ENCODE peak calls at places on chromosomes 11 and 22, in eight cellular contexts. T is DND-41; Z is fibroblast of lung; W is CD8-positive, alpha-beta memory T cell; X is heart left ventricle; D is heart right ventricle; M is bronchial epithelial cell; V is mammary epithelial cell. K is an unnamed sample.

GRCh38 chr11:74272276-74272675 is 39.2 kb downstream of the P4HA3 start:
- DNase-seq in W (no peak), X (no peak), D (no peak), T (no peak), V (no peak), Z (no peak), M (no peak), K (no peak)

GRCh38 chr22:47811971-47812370 is 1049.5 kb downstream of the TBC1D22A start:
- DNase-seq in X (no peak), W (no peak), T (no peak), V (no peak), M (no peak), D (no peak), Z (no peak), K (no peak)

GRCh38 chr11:35683728-35684339 is 21.3 kb downstream of the TRIM44 start:
- DNase-seq in V (peak; percentile 36), W (no peak), Z (no peak), D (no peak), M (peak; percentile 49), T (no peak), X (no peak), K (no peak)

GRCh38 chr22:49444781-49445180 is 382.9 kb downstream of the BRD1 start:
- DNase-seq in T (no peak), V (no peak), X (no peak), D (no peak), M (no peak), W (no peak), Z (no peak), K (no peak)

GRCh38 chr11:62011881-62012280 is 44.4 kb upstream of the FTH1 start:
- DNase-seq in V (no peak), D (no peak), X (no peak), T (no peak), W (no peak), M (no peak), Z (no peak), K (no peak)

GRCh38 chr22:17921871-17922821 is 102.2 kb downstream of the MICAL3 start:
- DNase-seq in W (no peak), D (peak; percentile 36), Z (peak; percentile 42), V (peak; percentile 31), M (peak; percentile 82), X (peak; percentile 72), T (no peak), K (no peak)

GRCh38 chr22:28019881-28020861 is 101.1 kb upstream of the PITPNB start:
- DNase-seq in Z (peak; percentile 35), W (peak; percentile 31), D (peak; percentile 78), M (peak; percentile 23), T (peak; percentile 81), X (peak; percentile 73), V (peak; percentile 23), K (peak; percentile 62)

GRCh38 chr22:35313311-35314121 is 13.8 kb downstream of the TOM1 start:
- DNase-seq in Z (peak; percentile 96), D (peak; percentile 50), T (no peak), V (peak; percentile 51), W (no peak), X (peak; percentile 85), M (peak; percentile 77), K (no peak)

GRCh38 chr11:127052420-127052819 is 51.9 kb upstream of the KIRREL3 start:
- DNase-seq in X (no peak), Z (no peak), T (no peak), W (no peak), D (no peak), M (no peak), V (no peak), K (no peak)

GRCh38 chr11:102798012-102798746 is at the start of gene MMP1:
- DNase-seq in X (no peak), T (no peak), Z (peak; percentile 77), M (peak; percentile 99), W (no peak), D (no peak), V (peak; percentile 86), K (no peak)

GRCh38 chr11:111429066-111429506 is 50.0 kb upstream of the POU2AF1 start:
- DNase-seq in Z (no peak), X (no peak), M (peak; percentile 41), W (no peak), V (peak; percentile 44), T (peak; percentile 62), D (no peak), K (no peak)

GRCh38 chr11:120858740-120859139 is 165.2 kb upstream of the TBCEL start:
- DNase-seq in D (no peak), X (no peak), T (no peak), M (peak; percentile 2), V (no peak), Z (peak; percentile 60), W (no peak), K (no peak)

GRCh38 chr11:61138940-61139339 is 22.3 kb downstream of the VPS37C start:
- DNase-seq in V (peak; percentile 31), Z (peak; percentile 90), X (peak; percentile 46), D (no peak), M (no peak), T (peak; percentile 18), W (no peak), K (no peak)

GRCh38 chr11:819129-819931 is 616 bp downstream of the PNPLA2 start:
- DNase-seq in W (peak; percentile 90), T (peak; percentile 93), Z (peak; percentile 73), M (peak; percentile 45), X (peak; percentile 94), D (peak; percentile 95), V (peak; percentile 81), K (peak; percentile 96)

GRCh38 chr22:36599771-36600170 is 70.8 kb upstream of the EIF3D start:
- DNase-seq in T (no peak), W (no peak), V (no peak), D (no peak), Z (no peak), X (no peak), M (no peak), K (no peak)

GRCh38 chr22:17836977-17837742 is 62.9 kb upstream of the BID start:
- DNase-seq in D (no peak), M (peak; percentile 29), X (no peak), V (no peak), Z (no peak), T (no peak), W (no peak), K (no peak)

GRCh38 chr22:29793396-29793795 is 26.2 kb downstream of the UQCR10 start:
- DNase-seq in D (no peak), T (no peak), W (no peak), M (no peak), Z (no peak), X (no peak), V (no peak), K (no peak)

GRCh38 chr22:29787371-29787980 is 20.3 kb downstream of the UQCR10 start:
- DNase-seq in Z (no peak), W (no peak), T (no peak), D (no peak), X (no peak), M (peak; percentile 71), V (peak; percentile 41), K (no peak)

GRCh38 chr22:29786026-29786425 is 18.9 kb downstream of the UQCR10 start:
- DNase-seq in X (no peak), V (no peak), M (no peak), W (no peak), Z (no peak), D (no peak), T (no peak), K (no peak)

GRCh38 chr22:29788339-29789279 is 21.4 kb downstream of the UQCR10 start:
- DNase-seq in D (no peak), X (no peak), V (no peak), M (no peak), T (no peak), W (no peak), Z (no peak), K (no peak)

GRCh38 chr22:29790061-29790460 is 22.9 kb downstream of the UQCR10 start:
- DNase-seq in X (no peak), D (no peak), W (no peak), M (no peak), T (no peak), V (no peak), Z (no peak), K (no peak)
- H3K36me3 ChIP-seq in X (peaks cover 76% of the 10 kb centered on the region), D (no peaks in the 10 kb centered on the region), W (peaks cover 41% of the 10 kb centered on the region), M (peaks cover 28% of the 10 kb centered on the region), T (peaks cover 69% of the 10 kb centered on the region), V (peaks cover 13% of the 10 kb centered on the region), Z (peaks cover 26% of the 10 kb centered on the region), K (peaks cover 41% of the 10 kb centered on the region)

GRCh38 chr11:118206612-118207031 is 18.2 kb downstream of the JAML start:
- DNase-seq in T (peak; percentile 21), W (no peak), Z (no peak), X (no peak), V (no peak), M (no peak), D (no peak), K (no peak)
- H3K36me3 ChIP-seq in T (no peaks in the 10 kb centered on the region), W (peaks cover 27% of the 10 kb centered on the region), Z (no peaks in the 10 kb centered on the region), X (no peaks in the 10 kb centered on the region), V (no peaks in the 10 kb centered on the region), M (no peaks in the 10 kb centered on the region), D (no peaks in the 10 kb centered on the region), K (peaks cover 30% of the 10 kb centered on the region)

GRCh38 chr22:45331486-45331885 is 21.8 kb downstream of the FAM118A start:
- DNase-seq in W (no peak), X (no peak), T (no peak), Z (no peak), M (no peak), V (no peak), D (no peak), K (no peak)

GRCh38 chr22:45332001-45332400 is 22.3 kb downstream of the FAM118A start:
- DNase-seq in D (no peak), X (no peak), M (no peak), W (no peak), T (no peak), V (no peak), Z (no peak), K (no peak)

GRCh38 chr22:45330548-45330947 is 20.8 kb downstream of the FAM118A start:
- DNase-seq in M (no peak), X (no peak), W (no peak), V (no peak), Z (no peak), D (no peak), T (no peak), K (no peak)

GRCh38 chr22:45329536-45329936 is 19.8 kb downstream of the FAM118A start:
- DNase-seq in X (peak; percentile 86), M (no peak), D (peak; percentile 82), V (no peak), T (no peak), W (no peak), Z (no peak), K (no peak)

GRCh38 chr22:45328822-45329535 is 19.2 kb downstream of the FAM118A start:
- DNase-seq in W (no peak), V (no peak), D (no peak), M (no peak), T (no peak), X (no peak), Z (no peak), K (no peak)
- H3K36me3 ChIP-seq in W (peaks cover 7% of the 10 kb centered on the region), V (peaks cover 7% of the 10 kb centered on the region), D (no peaks in the 10 kb centered on the region), M (peaks cover 9% of the 10 kb centered on the region), T (peaks cover 68% of the 10 kb centered on the region), X (peaks cover 30% of the 10 kb centered on the region), Z (peaks cover 2% of the 10 kb centered on the region), K (peaks cover 24% of the 10 kb centered on the region)

DNA sequence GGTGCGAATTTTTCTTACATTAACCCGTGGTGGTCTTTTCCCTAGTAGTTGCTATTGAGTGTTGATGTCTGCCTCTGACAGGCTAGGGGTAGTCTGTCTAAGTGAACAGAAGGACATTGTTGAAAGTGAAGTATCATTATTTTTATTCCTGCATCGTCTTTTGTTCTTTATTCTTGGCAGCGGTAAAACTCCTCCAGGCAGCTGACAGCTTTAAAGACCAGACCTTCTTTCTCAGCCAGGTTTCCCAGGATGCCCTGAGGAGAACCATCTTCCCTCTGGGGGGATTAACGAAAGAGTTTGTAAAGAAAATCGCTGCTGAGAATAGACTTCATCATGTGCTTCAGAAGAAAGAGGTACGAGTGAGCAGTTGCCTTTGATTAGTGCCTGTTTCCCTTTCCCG is 14.6 kb downstream of the TRMU start:
- DNase-seq in D (no peak), W (no peak), X (no peak), Z (no peak), V (no peak), M (no peak), T (no peak), K (no peak)
- H3K36me3 ChIP-seq in D (no peaks in the 10 kb centered on the region), W (peaks cover 66% of the 10 kb centered on the region), X (peaks cover 88% of the 10 kb centered on the region), Z (peaks cover 35% of the 10 kb centered on the region), V (peaks cover 25% of the 10 kb centered on the region), M (peaks cover 50% of the 10 kb centered on the region), T (peaks cover 98% of the 10 kb centered on the region), K (peaks cover 67% of the 10 kb centered on the region)

K was measured in CD8-positive, alpha-beta T cell.